ENCODE peak calls at places on chromosomes 2 and 18, in ten cellular contexts. M, G, W, S, T, U, H, A, B and J are unnamed samples.

GRCh38 chr2:140947236-140947635 is 1183.6 kb downstream of the LRP1B start:
- DNase-seq in M (no peak), G (no peak), W (no peak), S (no peak), T (no peak), U (no peak), H (no peak), A (no peak), B (no peak), J (no peak)

GRCh38 chr2:168816369-168816768 is 13.9 kb downstream of the NOSTRIN start:
- DNase-seq in M (no peak), G (no peak), W (peak; percentile 94), S (no peak), T (peak; percentile 89), U (no peak), H (no peak), A (no peak), B (peak; percentile 50), J (peak; percentile 41)

GRCh38 chr2:12856934-12857660 is 140.4 kb downstream of the TRIB2 start:
- DNase-seq in M (no peak), G (no peak), W (peak; percentile 80), S (peak; percentile 56), T (peak; percentile 84), U (no peak), H (no peak), A (no peak), B (peak; percentile 70), J (peak; percentile 70)

GRCh38 chr2:45892757-45893156 is 241.3 kb downstream of the PRKCE start:
- DNase-seq in M (no peak), G (no peak), W (no peak), S (no peak), T (peak; percentile 52), U (no peak), H (no peak), A (peak; percentile 61), B (peak; percentile 24), J (peak; percentile 35)

GRCh38 chr2:99572380-99572779 is 82.6 kb upstream of the REV1 start:
- DNase-seq in M (no peak), G (no peak), W (no peak), S (no peak), T (no peak), U (no peak), H (no peak), A (no peak), B (no peak), J (peak; percentile 10)

GRCh38 chr2:23904215-23904614 is 22.7 kb downstream of the ATAD2B start:
- DNase-seq in M (no peak), G (no peak), W (no peak), S (no peak), T (no peak), U (no peak), H (no peak), A (no peak), B (no peak), J (no peak)

GRCh38 chr2:144111443-144111842 is 408.5 kb downstream of the ZEB2 start:
- DNase-seq in M (no peak), G (no peak), W (peak; percentile 87), S (no peak), T (peak; percentile 88), U (no peak), H (no peak), A (no peak), B (peak; percentile 57), J (peak; percentile 63)

GRCh38 chr2:238100049-238100820 is at the start of gene ESPNL:
- DNase-seq in M (no peak), G (peak; percentile 32), W (no peak), S (no peak), T (no peak), U (peak; percentile 78), H (peak; percentile 47), A (no peak), B (peak; percentile 29), J (peak; percentile 40)

GRCh38 chr2:133732982-133733670 is 164.9 kb upstream of the NCKAP5 start:
- DNase-seq in M (no peak), G (no peak), W (no peak), S (no peak), T (no peak), U (no peak), H (no peak), A (no peak), B (no peak), J (no peak)

GRCh38 chr2:73006969-73007710 is 64.4 kb downstream of the SFXN5 start:
- DNase-seq in M (no peak), G (no peak), W (no peak), S (no peak), T (no peak), U (no peak), H (no peak), A (no peak), B (no peak), J (no peak)

GRCh38 chr18:25830787-25831186 is 259.6 kb downstream of the SS18 start:
- DNase-seq in M (no peak), G (no peak), W (peak; percentile 73), S (no peak), T (peak; percentile 82), U (no peak), H (no peak), A (no peak), B (peak; percentile 86), J (no peak)

GRCh38 chr2:152497481-152498052 is 162.6 kb downstream of the FMNL2 start:
- DNase-seq in M (no peak), G (peak; percentile 78), W (peak; percentile 98), S (no peak), T (peak; percentile 93), U (no peak), H (no peak), A (no peak), B (no peak), J (peak; percentile 86)